ENCODE peak calls at places on chromosomes 3 and 15, in seven cellular contexts. A is K562, V is GM12891, M is SK-N-SH, W is H1, Y is HepG2, H is GM12878. P is an unnamed sample.
A peak's percentile ranks its signal among the peaks of the same experiment; 100 is the strongest.

GRCh38 chr3:194504861-194505260 is 18.1 kb upstream of the ATP13A3 start:
- DNase-seq in M (no peak), A (no peak), H (no peak), W (no peak), V (no peak), Y (no peak), P (no peak)

GRCh38 chr3:116390318-116390717 is 55.0 kb downstream of the LSAMP start:
- DNase-seq in A (no peak), H (no peak), M (no peak), Y (no peak), V (no peak), W (peak; percentile 5), P (no peak)

GRCh38 chr3:99023590-99024192 is 122.2 kb upstream of the DCBLD2 start:
- DNase-seq in A (peak; percentile 10), V (no peak), Y (peak; percentile 3), W (no peak), H (no peak), M (peak; percentile 36), P (no peak)

GRCh38 chr3:59605318-59605717 is 555.5 kb upstream of the CFAP20DC start:
- DNase-seq in V (no peak), W (no peak), Y (no peak), A (no peak), H (no peak), M (no peak), P (no peak)

GRCh38 chr15:65087873-65088642 is 11.5 kb downstream of the KBTBD13 start:
- DNase-seq in Y (no peak), A (no peak), W (no peak), H (no peak), M (no peak), V (no peak), P (no peak)

GRCh38 chr15:90563460-90563859 is 33.7 kb downstream of the CRTC3 start:
- DNase-seq in H (no peak), V (no peak), W (no peak), A (no peak), M (no peak), Y (no peak), P (no peak)

GRCh38 chr3:42572278-42572677 is 9.5 kb downstream of the SEC22C start:
- DNase-seq in V (no peak), H (no peak), M (peak; percentile 58), W (no peak), Y (peak; percentile 62), A (peak; percentile 75), P (no peak)

GRCh38 chr3:193214445-193214844 is 26.6 kb upstream of the PLAAT1 start:
- DNase-seq in M (no peak), W (no peak), A (no peak), V (no peak), H (no peak), Y (no peak), P (no peak)

GRCh38 chr3:192168202-192168601 is 559.1 kb downstream of the FGF12 start:
- DNase-seq in Y (no peak), M (no peak), A (no peak), V (no peak), W (no peak), H (no peak), P (no peak)

GRCh38 chr15:71124937-71125755 is 9.9 kb downstream of the THSD4 start:
- DNase-seq in V (no peak), A (no peak), Y (no peak), H (no peak), M (no peak), W (no peak), P (no peak)

GRCh38 chr3:119588112-119588511 is 8.8 kb downstream of the ADPRH start:
- DNase-seq in A (no peak), Y (no peak), H (no peak), V (no peak), W (no peak), M (no peak), P (no peak)

GRCh38 chr15:32718082-32718821 is 448 bp downstream of the GREM1 start:
- DNase-seq in M (peak; percentile 72), Y (no peak), W (no peak), A (no peak), V (no peak), H (no peak), P (no peak)

GRCh38 chr3:57939776-57940175 is 68.4 kb upstream of the FLNB start:
- DNase-seq in V (no peak), A (no peak), W (no peak), H (no peak), Y (no peak), M (no peak), P (no peak)

GRCh38 chr3:53794597-53794996 is 51.6 kb downstream of the CHDH start:
- DNase-seq in A (no peak), H (no peak), W (no peak), M (no peak), V (no peak), Y (no peak), P (no peak)
- TF ChIP-seq TAF1 in A (no peak), H (no peak), W (no peak), M (no peak), V (no peak), Y (no peak), P (no peak)

GRCh38 chr3:69232447-69232846 is 110.1 kb upstream of the LMOD3 start:
- DNase-seq in A (no peak), H (no peak), M (no peak), W (no peak), V (no peak), Y (no peak), P (no peak)

GRCh38 chr3:69226071-69226470 is 103.7 kb upstream of the LMOD3 start:
- DNase-seq in V (no peak), Y (no peak), H (no peak), W (no peak), M (no peak), A (no peak), P (no peak)

GRCh38 chr3:69236808-69237707 is 114.7 kb upstream of the LMOD3 start:
- DNase-seq in H (no peak), V (no peak), A (no peak), M (no peak), W (no peak), Y (no peak), P (no peak)

DNA sequence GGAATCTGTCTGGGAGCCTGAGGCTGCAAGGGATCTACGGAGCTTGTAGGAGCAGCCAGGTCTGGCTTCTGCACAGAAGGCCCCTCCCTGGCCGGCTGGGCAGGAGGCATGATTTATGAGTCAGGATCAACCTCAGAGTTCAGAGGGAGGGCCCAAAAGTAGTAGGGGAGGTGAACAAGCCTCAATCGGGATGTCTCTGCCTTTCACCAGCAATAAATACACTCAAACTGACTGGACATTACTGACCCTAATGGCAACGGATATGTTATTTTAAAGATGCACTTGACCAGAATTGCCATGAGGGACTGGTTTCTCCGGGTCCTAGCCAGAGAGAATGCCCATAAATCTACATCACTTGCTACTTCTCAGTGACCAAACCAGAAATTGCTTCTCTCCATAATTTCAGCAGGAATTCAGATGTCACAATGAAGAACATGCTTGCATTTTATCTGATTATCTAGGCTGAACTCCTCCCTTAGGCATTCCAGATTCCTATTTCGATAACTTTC is 109.6 kb upstream of the LMOD3 start:
- DNase-seq in H (no peak), M (peak; percentile 31), Y (no peak), W (no peak), V (no peak), A (peak; percentile 16), P (no peak)
- TF ChIP-seq TAF1 in H (no peak), M (no peak), Y (no peak), W (no peak), V (no peak), A (no peak), P (no peak)

GRCh38 chr15:79140846-79141570 is 50.4 kb upstream of the RASGRF1 start:
- DNase-seq in H (no peak), W (no peak), A (no peak), V (no peak), Y (no peak), M (no peak), P (no peak)
- TF ChIP-seq TAF1 in H (no peak), W (no peak), A (no peak), V (no peak), Y (no peak), M (no peak), P (no peak)

GRCh38 chr3:112653209-112653871 is 12.4 kb upstream of the CCDC80 start:
- DNase-seq in A (no peak), V (no peak), W (no peak), H (no peak), M (no peak), Y (no peak), P (no peak)
- TF ChIP-seq TAF1 in A (no peak), V (no peak), W (no peak), H (no peak), M (peak; percentile 33), Y (no peak), P (no peak)

GRCh38 chr15:69910511-69910910 is 187.2 kb downstream of the TLE3 start:
- DNase-seq in H (no peak), V (no peak), W (peak; percentile 15), Y (no peak), A (no peak), M (no peak), P (no peak)

GRCh38 chr15:69906256-69907185 is 191.2 kb downstream of the TLE3 start:
- DNase-seq in Y (no peak), M (no peak), H (no peak), V (no peak), A (no peak), W (no peak), P (no peak)

GRCh38 chr15:69909719-69910444 is 187.8 kb downstream of the TLE3 start:
- DNase-seq in H (no peak), V (no peak), M (no peak), A (peak; percentile 8), Y (no peak), W (no peak), P (no peak)

GRCh38 chr15:69908060-69908459 is 189.7 kb downstream of the TLE3 start:
- DNase-seq in Y (no peak), M (no peak), A (no peak), V (no peak), H (no peak), W (no peak), P (no peak)

DNA sequence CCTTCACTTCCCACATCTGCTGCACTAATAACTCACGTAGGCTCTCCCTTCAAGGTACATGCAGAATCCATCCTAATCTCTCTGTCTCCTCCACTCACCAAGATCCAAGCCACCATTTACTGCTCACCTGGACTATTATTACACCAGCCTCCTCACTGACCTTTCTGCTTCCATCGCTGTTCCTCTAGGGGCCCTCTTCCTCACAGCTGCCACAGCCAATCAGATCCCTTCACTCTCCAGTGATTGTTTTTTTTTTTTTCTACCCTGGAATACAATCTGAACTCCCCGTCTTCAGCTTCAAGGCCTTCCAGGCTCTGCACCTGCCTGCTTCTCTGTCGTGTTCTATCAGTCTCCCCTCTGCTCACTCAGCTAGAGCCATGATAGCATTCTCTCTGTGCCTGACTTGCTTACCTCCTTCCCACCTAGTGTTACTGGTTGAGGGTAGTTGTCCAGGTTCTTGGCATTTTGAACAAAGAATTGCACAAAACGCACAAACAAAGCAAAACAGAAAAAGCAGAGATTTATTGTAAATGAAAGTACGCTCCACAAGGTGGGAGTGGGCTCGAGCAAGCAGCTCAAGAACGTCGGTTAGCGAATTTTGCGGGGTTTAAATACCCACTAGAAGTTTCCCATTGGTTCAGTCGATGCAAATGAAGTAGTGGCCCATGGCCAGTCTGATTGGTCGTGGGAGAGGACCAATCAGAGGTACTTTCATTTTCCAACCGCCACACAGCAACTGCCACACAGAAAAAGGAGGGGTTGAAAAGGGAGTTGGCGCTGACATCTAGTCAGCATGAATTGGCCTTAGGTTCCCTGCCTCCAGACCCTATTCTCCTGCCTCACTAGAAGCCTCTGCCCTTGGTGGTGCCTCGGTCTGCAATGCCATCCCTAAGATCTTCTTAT is 188.9 kb downstream of the TLE3 start:
- DNase-seq in M (no peak), V (no peak), A (no peak), H (no peak), W (no peak), Y (no peak), P (no peak)
- TF ChIP-seq TAF1 in M (no peak), V (no peak), A (no peak), H (no peak), W (no peak), Y (no peak), P (no peak)

GRCh38 chr3:106229495-106230278 is 360.9 kb upstream of the CBLB start:
- DNase-seq in W (no peak), M (no peak), A (no peak), Y (no peak), V (no peak), H (no peak), P (no peak)
- TF ChIP-seq TAF1 in W (no peak), M (no peak), A (no peak), Y (no peak), V (no peak), H (no peak), P (no peak)

P was measured in GM12892.